ENCODE peak calls at places on chromosomes 13 and 19, in eight cellular contexts. M is neural progenitor cell, Q is thoracic aorta, A is bronchial epithelial cell, Y is ascending aorta, O is AG10803, Z is foreskin fibroblast, H is tibial artery. L is an unnamed sample.

GRCh38 chr13:62633448-62633847 is 1217.8 kb upstream of the PCDH20 start:
- DNase-seq in M (no peak), Q (no peak), A (no peak), Y (no peak), O (no peak), Z (no peak), H (no peak), L (no peak)

GRCh38 chr19:30662211-30662861 is 290.2 kb downstream of the ZNF536 start:
- DNase-seq in M (no peak), Q (no peak), A (no peak), Y (no peak), O (peak; percentile 57), Z (peak; percentile 29), H (peak; percentile 42), L (no peak)

GRCh38 chr13:110323172-110323851 is 16.2 kb downstream of the COL4A2 start:
- DNase-seq in M (no peak), Q (no peak), A (no peak), Y (no peak), O (peak; percentile 89), Z (peak; percentile 74), H (no peak), L (peak; percentile 83)

GRCh38 chr19:55258476-55258827 is 365 bp downstream of the PPP6R1 start:
- DNase-seq in M (peak; percentile 42), Q (no peak), A (no peak), Y (no peak), O (no peak), Z (peak; percentile 42), H (no peak), L (no peak)

GRCh38 chr13:73849292-73849691 is 284.9 kb downstream of the KLF12 start:
- DNase-seq in M (peak; percentile 64), Q (no peak), A (peak; percentile 43), Y (no peak), O (peak; percentile 59), Z (peak; percentile 58), H (no peak), L (peak; percentile 44)

GRCh38 chr13:109748677-109749076 is 37.7 kb downstream of the IRS2 start:
- DNase-seq in M (no peak), Q (no peak), A (no peak), Y (no peak), O (no peak), Z (no peak), H (no peak), L (no peak)

GRCh38 chr13:73722120-73722519 is 412.1 kb downstream of the KLF12 start:
- DNase-seq in M (no peak), Q (no peak), A (peak; percentile 94), Y (no peak), O (peak; percentile 36), Z (peak; percentile 59), H (no peak), L (peak; percentile 18)

GRCh38 chr13:114035583-114036501 is 62.0 kb upstream of the C13orf46 start:
- DNase-seq in M (peak; percentile 51), Q (no peak), A (no peak), Y (no peak), O (peak; percentile 40), Z (peak; percentile 68), H (peak; percentile 69), L (peak; percentile 39)

GRCh38 chr19:45515807-45516401 is 8.6 kb downstream of the VASP start:
- DNase-seq in M (no peak), Q (no peak), A (no peak), Y (no peak), O (no peak), Z (no peak), H (no peak), L (no peak)

GRCh38 chr13:28147489-28147888 is 9.1 kb downstream of the PAN3 start:
- DNase-seq in M (no peak), Q (no peak), A (peak; percentile 46), Y (no peak), O (no peak), Z (peak; percentile 26), H (no peak), L (peak; percentile 31)

GRCh38 chr13:20125129-20125782 is 35.6 kb downstream of the GJA3 start:
- DNase-seq in M (no peak), Q (no peak), A (peak; percentile 65), Y (no peak), O (peak; percentile 59), Z (peak; percentile 67), H (no peak), L (peak; percentile 28)

GRCh38 chr19:10817291-10818038 is 18.5 kb downstream of the TMED1 start:
- DNase-seq in M (no peak), Q (peak; percentile 73), A (no peak), Y (peak; percentile 42), O (peak; percentile 99), Z (peak; percentile 99), H (peak; percentile 88), L (peak; percentile 98)

GRCh38 chr13:24984134-24984533 is 111.8 kb upstream of the PABPC3 start:
- DNase-seq in M (no peak), Q (no peak), A (no peak), Y (no peak), O (no peak), Z (no peak), H (no peak), L (no peak)

GRCh38 chr19:49497047-49497789 is 984 bp downstream of the RPS11 start:
- DNase-seq in M (peak; percentile 69), Q (no peak), A (peak; percentile 45), Y (no peak), O (peak; percentile 53), Z (peak; percentile 83), H (peak; percentile 73), L (peak; percentile 59)

GRCh38 chr13:31264146-31264545 is 64.4 kb downstream of the B3GLCT start:
- DNase-seq in M (no peak), Q (no peak), A (peak; percentile 17), Y (no peak), O (no peak), Z (no peak), H (no peak), L (no peak)

GRCh38 chr19:29044037-29044436 is 168.9 kb downstream of the UQCRFS1 start:
- DNase-seq in M (no peak), Q (no peak), A (no peak), Y (no peak), O (no peak), Z (no peak), H (no peak), L (no peak)

GRCh38 chr13:79998386-79998785 is 342.5 kb downstream of the SPRY2 start:
- DNase-seq in M (no peak), Q (no peak), A (no peak), Y (no peak), O (no peak), Z (no peak), H (no peak), L (no peak)

GRCh38 chr13:102642475-102642874 is 45.7 kb downstream of the TPP2 start:
- DNase-seq in M (no peak), Q (no peak), A (peak; percentile 12), Y (no peak), O (no peak), Z (no peak), H (peak; percentile 40), L (no peak)

GRCh38 chr19:3691726-3692125 is 8.5 kb downstream of the PIP5K1C start:
- DNase-seq in M (no peak), Q (no peak), A (no peak), Y (no peak), O (no peak), Z (no peak), H (no peak), L (no peak)

GRCh38 chr13:90534617-90535340 is 812.7 kb upstream of the MIR17HG start:
- DNase-seq in M (no peak), Q (no peak), A (no peak), Y (no peak), O (peak; percentile 65), Z (no peak), H (no peak), L (no peak)

GRCh38 chr13:109790951-109791605 is 4.7 kb upstream of the IRS2 start:
- DNase-seq in M (peak; percentile 55), Q (no peak), A (peak; percentile 48), Y (no peak), O (peak; percentile 65), Z (peak; percentile 69), H (no peak), L (peak; percentile 36)

DNA sequence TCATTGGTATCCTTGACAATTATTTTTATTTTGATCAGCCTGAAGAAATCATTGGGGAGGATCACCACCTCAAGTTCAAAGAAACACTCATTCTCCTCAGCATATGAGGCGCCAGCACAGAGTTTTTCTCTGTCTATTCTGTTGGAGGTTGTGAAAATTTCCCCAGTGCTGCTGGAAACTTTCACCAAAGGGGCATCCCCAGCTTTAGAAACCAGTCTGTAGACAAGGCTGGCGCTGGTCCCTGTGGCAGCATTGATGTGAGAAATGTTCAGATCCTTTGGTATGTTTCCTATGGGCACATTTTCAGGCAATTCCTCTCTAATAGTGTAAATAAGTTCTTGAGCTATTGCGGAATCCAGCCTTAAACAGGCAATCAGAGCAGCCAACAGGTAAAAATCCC is 2.1 kb downstream of the PCDH9 start:
- DNase-seq in M (no peak), Q (no peak), A (no peak), Y (no peak), O (no peak), Z (no peak), H (no peak), L (no peak)
- H3K4me3 ChIP-seq in M (no peak overlapping the region), Q (peak overlapping the region; percentile 92), A (no peak overlapping the region), Y (peak overlapping the region; percentile 86), O (no peak overlapping the region), Z (peak overlapping the region; percentile 93), H (no peak overlapping the region), L (no peak overlapping the region)

GRCh38 chr19:40521276-40521675 is 54.5 kb downstream of the SPTBN4 start:
- DNase-seq in M (no peak), Q (no peak), A (peak; percentile 20), Y (no peak), O (peak; percentile 43), Z (peak; percentile 59), H (no peak), L (peak; percentile 38)
- TF ChIP-seq CTCF in M (peak; percentile 15), Q (no peak), A (peak; percentile 17), Y (no peak), O (peak; percentile 58), Z (peak; percentile 50), H (no peak), L (peak; percentile 47)

GRCh38 chr13:52695856-52696255 is 43.2 kb downstream of the SUGT1 start:
- DNase-seq in M (no peak), Q (no peak), A (peak; percentile 83), Y (no peak), O (peak; percentile 72), Z (peak; percentile 55), H (no peak), L (peak; percentile 65)

GRCh38 chr13:52701728-52702480 is 37.7 kb downstream of the CNMD start:
- DNase-seq in M (no peak), Q (no peak), A (no peak), Y (no peak), O (no peak), Z (no peak), H (no peak), L (no peak)

GRCh38 chr13:52696566-52696965 is 43.1 kb downstream of the CNMD start:
- DNase-seq in M (no peak), Q (no peak), A (no peak), Y (no peak), O (no peak), Z (no peak), H (no peak), L (no peak)
- H3K4me3 ChIP-seq in M (no peak overlapping the region), Q (no peak overlapping the region), A (no peak overlapping the region), Y (no peak overlapping the region), O (no peak overlapping the region), Z (no peak overlapping the region), H (no peak overlapping the region), L (no peak overlapping the region)

DNA sequence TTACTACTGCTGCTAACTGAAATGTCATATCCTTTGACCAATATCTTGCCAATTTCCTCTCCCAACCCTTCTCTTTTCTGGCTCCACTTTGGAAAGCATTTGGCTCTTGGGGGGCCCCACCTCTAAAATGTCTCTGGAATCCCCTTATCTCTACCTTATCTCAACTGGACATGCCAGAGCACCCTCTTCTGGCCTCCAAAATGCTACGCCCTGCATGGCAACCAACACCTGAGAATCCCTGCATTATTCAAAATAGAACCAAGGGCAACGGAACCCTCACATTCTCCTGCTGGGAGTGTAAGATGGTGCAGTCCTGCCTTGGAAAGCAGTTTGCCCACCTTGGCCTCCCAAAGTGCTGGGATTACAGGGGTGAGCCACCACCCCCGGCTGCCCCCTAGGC is 35.3 kb downstream of the CERS4 start:
- DNase-seq in M (no peak), Q (no peak), A (no peak), Y (no peak), O (no peak), Z (no peak), H (no peak), L (no peak)
- TF ChIP-seq CTCF in M (no peak), Q (no peak), A (no peak), Y (no peak), O (no peak), Z (no peak), H (no peak), L (no peak)

L was measured in fibroblast of villous mesenchyme.